ENCODE peak calls at places on chromosomes 12 and 14, in six cellular contexts. One of them, this sample, is unnamed.

GRCh38 chr14:66272221-66272620 is 213.9 kb upstream of the CCDC196 start:
- DNase-seq in DMS 273 treated with DMSO at 0.1 percent for 48 hours: no peak
- DNase-seq in NCI-H748 treated with DMSO at 0.1 percent for 48 hours: no peak
- DNase-seq in immature natural killer cell: no peak
- DNase-seq in anterior cingulate cortex: no peak
- DNase-seq in cardiac muscle cell: no peak
- DNase-seq in this sample: no peak

GRCh38 chr12:57242329-57242690 is 8.7 kb downstream of the STAC3 start:
- DNase-seq in immature natural killer cell: no peak
- DNase-seq in cardiac muscle cell: no peak
- DNase-seq in DMS 273 treated with DMSO at 0.1 percent for 48 hours: peak; percentile 71
- DNase-seq in anterior cingulate cortex: peak; percentile 52
- DNase-seq in NCI-H748 treated with DMSO at 0.1 percent for 48 hours: peak; percentile 37
- DNase-seq in this sample: peak; percentile 51

GRCh38 chr14:60722836-60723217 is 1.3 kb downstream of the SIX4 start:
- DNase-seq in cardiac muscle cell: peak; percentile 6
- DNase-seq in immature natural killer cell: no peak
- DNase-seq in DMS 273 treated with DMSO at 0.1 percent for 48 hours: no peak
- DNase-seq in NCI-H748 treated with DMSO at 0.1 percent for 48 hours: peak; percentile 60
- DNase-seq in anterior cingulate cortex: no peak
- DNase-seq in this sample: no peak

GRCh38 chr14:39232554-39233415 is 930 bp upstream of the MIA2 start:
- DNase-seq in NCI-H748 treated with DMSO at 0.1 percent for 48 hours: no peak
- DNase-seq in anterior cingulate cortex: no peak
- DNase-seq in cardiac muscle cell: peak; percentile 92
- DNase-seq in DMS 273 treated with DMSO at 0.1 percent for 48 hours: no peak
- DNase-seq in immature natural killer cell: peak; percentile 60
- DNase-seq in this sample: no peak

GRCh38 chr12:47361389-47362031 is 281.8 kb upstream of the AMIGO2 start:
- DNase-seq in NCI-H748 treated with DMSO at 0.1 percent for 48 hours: no peak
- DNase-seq in DMS 273 treated with DMSO at 0.1 percent for 48 hours: no peak
- DNase-seq in anterior cingulate cortex: no peak
- DNase-seq in cardiac muscle cell: no peak
- DNase-seq in immature natural killer cell: peak; percentile 39
- DNase-seq in this sample: no peak

GRCh38 chr12:86697916-86698315 is 441.7 kb upstream of the MGAT4C start:
- DNase-seq in anterior cingulate cortex: no peak
- DNase-seq in NCI-H748 treated with DMSO at 0.1 percent for 48 hours: no peak
- DNase-seq in DMS 273 treated with DMSO at 0.1 percent for 48 hours: no peak
- DNase-seq in cardiac muscle cell: peak; percentile 40
- DNase-seq in immature natural killer cell: no peak
- DNase-seq in this sample: no peak

GRCh38 chr12:130090564-130090963 is 71.7 kb upstream of the FZD10 start:
- DNase-seq in cardiac muscle cell: no peak
- DNase-seq in immature natural killer cell: no peak
- DNase-seq in anterior cingulate cortex: no peak
- DNase-seq in DMS 273 treated with DMSO at 0.1 percent for 48 hours: no peak
- DNase-seq in NCI-H748 treated with DMSO at 0.1 percent for 48 hours: no peak
- DNase-seq in this sample: no peak

GRCh38 chr12:69880566-69880965 is 55.5 kb downstream of the MYRFL start:
- DNase-seq in anterior cingulate cortex: no peak
- DNase-seq in DMS 273 treated with DMSO at 0.1 percent for 48 hours: no peak
- DNase-seq in NCI-H748 treated with DMSO at 0.1 percent for 48 hours: no peak
- DNase-seq in immature natural killer cell: no peak
- DNase-seq in cardiac muscle cell: peak; percentile 49
- DNase-seq in this sample: no peak

GRCh38 chr12:4271433-4272013 is 2.0 kb upstream of the CCND2 start:
- DNase-seq in immature natural killer cell: peak; percentile 74
- DNase-seq in DMS 273 treated with DMSO at 0.1 percent for 48 hours: no peak
- DNase-seq in NCI-H748 treated with DMSO at 0.1 percent for 48 hours: no peak
- DNase-seq in anterior cingulate cortex: no peak
- DNase-seq in cardiac muscle cell: no peak
- DNase-seq in this sample: no peak

GRCh38 chr14:49865431-49865859 is 12.9 kb upstream of the NEMF start:
- DNase-seq in immature natural killer cell: peak; percentile 69
- DNase-seq in cardiac muscle cell: peak; percentile 77
- DNase-seq in NCI-H748 treated with DMSO at 0.1 percent for 48 hours: peak; percentile 62
- DNase-seq in DMS 273 treated with DMSO at 0.1 percent for 48 hours: peak; percentile 25
- DNase-seq in anterior cingulate cortex: peak; percentile 15
- DNase-seq in this sample: no peak

GRCh38 chr14:71452987-71453386 is 479.2 kb upstream of the RGS6 start:
- DNase-seq in DMS 273 treated with DMSO at 0.1 percent for 48 hours: no peak
- DNase-seq in immature natural killer cell: no peak
- DNase-seq in anterior cingulate cortex: no peak
- DNase-seq in NCI-H748 treated with DMSO at 0.1 percent for 48 hours: no peak
- DNase-seq in cardiac muscle cell: no peak
- DNase-seq in this sample: no peak

GRCh38 chr14:64119535-64119934 is 174.6 kb downstream of the ESR2 start:
- DNase-seq in immature natural killer cell: no peak
- DNase-seq in cardiac muscle cell: no peak
- DNase-seq in NCI-H748 treated with DMSO at 0.1 percent for 48 hours: no peak
- DNase-seq in DMS 273 treated with DMSO at 0.1 percent for 48 hours: no peak
- DNase-seq in anterior cingulate cortex: no peak
- DNase-seq in this sample: no peak

GRCh38 chr14:24816011-24816928 is 182.3 kb upstream of the GZMB start:
- DNase-seq in anterior cingulate cortex: no peak
- DNase-seq in cardiac muscle cell: peak; percentile 44
- DNase-seq in DMS 273 treated with DMSO at 0.1 percent for 48 hours: no peak
- DNase-seq in NCI-H748 treated with DMSO at 0.1 percent for 48 hours: no peak
- DNase-seq in immature natural killer cell: no peak
- DNase-seq in this sample: no peak

GRCh38 chr14:105340821-105341408 is 26.4 kb downstream of the PACS2 start:
- DNase-seq in anterior cingulate cortex: no peak
- DNase-seq in NCI-H748 treated with DMSO at 0.1 percent for 48 hours: no peak
- DNase-seq in DMS 273 treated with DMSO at 0.1 percent for 48 hours: no peak
- DNase-seq in cardiac muscle cell: no peak
- DNase-seq in immature natural killer cell: no peak
- DNase-seq in this sample: no peak

GRCh38 chr12:104411826-104412626 is 44.7 kb upstream of the CHST11 start:
- DNase-seq in immature natural killer cell: no peak
- DNase-seq in DMS 273 treated with DMSO at 0.1 percent for 48 hours: no peak
- DNase-seq in anterior cingulate cortex: peak; percentile 4
- DNase-seq in cardiac muscle cell: peak; percentile 50
- DNase-seq in NCI-H748 treated with DMSO at 0.1 percent for 48 hours: no peak
- DNase-seq in this sample: no peak

GRCh38 chr14:101251812-101252442 is 309.4 kb upstream of the DIO3 start:
- DNase-seq in NCI-H748 treated with DMSO at 0.1 percent for 48 hours: no peak
- DNase-seq in DMS 273 treated with DMSO at 0.1 percent for 48 hours: no peak
- DNase-seq in cardiac muscle cell: no peak
- DNase-seq in immature natural killer cell: no peak
- DNase-seq in anterior cingulate cortex: no peak
- DNase-seq in this sample: no peak

GRCh38 chr14:75392686-75393641 is 34.9 kb upstream of the JDP2 start:
- DNase-seq in NCI-H748 treated with DMSO at 0.1 percent for 48 hours: no peak
- DNase-seq in DMS 273 treated with DMSO at 0.1 percent for 48 hours: no peak
- DNase-seq in cardiac muscle cell: no peak
- DNase-seq in immature natural killer cell: no peak
- DNase-seq in anterior cingulate cortex: no peak
- DNase-seq in this sample: no peak

GRCh38 chr14:96177766-96178377 is 26.8 kb upstream of the BDKRB2 start:
- DNase-seq in immature natural killer cell: no peak
- DNase-seq in anterior cingulate cortex: no peak
- DNase-seq in NCI-H748 treated with DMSO at 0.1 percent for 48 hours: no peak
- DNase-seq in cardiac muscle cell: peak; percentile 52
- DNase-seq in DMS 273 treated with DMSO at 0.1 percent for 48 hours: no peak
- DNase-seq in this sample: no peak

GRCh38 chr12:107385518-107385917 is 292.2 kb upstream of the CRY1 start:
- DNase-seq in immature natural killer cell: no peak
- DNase-seq in DMS 273 treated with DMSO at 0.1 percent for 48 hours: no peak
- DNase-seq in cardiac muscle cell: peak; percentile 10
- DNase-seq in NCI-H748 treated with DMSO at 0.1 percent for 48 hours: no peak
- DNase-seq in anterior cingulate cortex: no peak
- DNase-seq in this sample: no peak

GRCh38 chr12:131901431-131902331 is 7.3 kb downstream of the ULK1 start:
- DNase-seq in immature natural killer cell: no peak
- DNase-seq in NCI-H748 treated with DMSO at 0.1 percent for 48 hours: no peak
- DNase-seq in DMS 273 treated with DMSO at 0.1 percent for 48 hours: no peak
- DNase-seq in anterior cingulate cortex: no peak
- DNase-seq in cardiac muscle cell: no peak
- DNase-seq in this sample: no peak

This sample was measured in NCI-H524 treated with DMSO at 0.1 percent for 48 hours.